ENCODE peak calls at places on chromosomes 5 and 9, in six cellular contexts. C is aorta, N is putamen, D is upper lobe of right lung, O is LHCN-M2, W is amygdala. J is an unnamed sample.

GRCh38 chr9:105479846-105480245 is 32.0 kb downstream of the FSD1L start:
- DNase-seq in W (no peak), D (no peak), N (no peak), C (no peak), O (no peak), J (no peak)

GRCh38 chr5:6525910-6526309 is 77.3 kb downstream of the UBE2QL1 start:
- DNase-seq in W (no peak), O (no peak), N (no peak), C (no peak), D (no peak), J (no peak)

GRCh38 chr5:151019331-151019730 is 1.1 kb upstream of the GPX3 start:
- DNase-seq in D (no peak), N (no peak), W (no peak), C (no peak), O (no peak), J (no peak)

GRCh38 chr5:2697446-2698200 is 53.9 kb downstream of the IRX2 start:
- DNase-seq in C (no peak), D (no peak), N (no peak), O (peak), W (no peak), J (no peak)

GRCh38 chr9:34089311-34089710 is 37.2 kb downstream of the DCAF12 start:
- DNase-seq in D (no peak), C (no peak), W (no peak), O (no peak), N (no peak), J (no peak)

GRCh38 chr9:88952086-88952615 is 39.1 kb upstream of the S1PR3 start:
- DNase-seq in D (no peak), C (no peak), W (no peak), N (peak), O (no peak), J (no peak)

GRCh38 chr5:6736106-6736505 is 22.9 kb downstream of the TENT4A start:
- DNase-seq in D (peak), W (no peak), N (no peak), O (no peak), C (no peak), J (no peak)

GRCh38 chr5:170056561-170057267 is 49.0 kb upstream of the FOXI1 start:
- DNase-seq in D (no peak), O (no peak), N (no peak), C (no peak), W (no peak), J (no peak)

GRCh38 chr5:98635631-98636030 is 137.8 kb upstream of the RGMB start:
- DNase-seq in W (no peak), C (no peak), D (no peak), N (no peak), O (peak), J (no peak)

GRCh38 chr5:31585519-31586270 is 53.2 kb upstream of the PDZD2 start:
- DNase-seq in D (no peak), N (no peak), W (no peak), O (peak), C (no peak), J (no peak)

GRCh38 chr5:137453476-137454080 is 45.5 kb downstream of the SPOCK1 start:
- DNase-seq in W (no peak), N (no peak), D (no peak), O (peak), C (no peak), J (no peak)

GRCh38 chr9:17578911-17579793 is at the start of gene SH3GL2:
- DNase-seq in W (peak), C (no peak), D (peak), O (no peak), N (peak), J (peak)

J was measured in cerebellar nuclear complex.